ENCODE peak calls at places on chromosomes 5 and 9, in ten cellular contexts. V, H, F, N, P, G, Y, R, W and K are unnamed samples.

GRCh38 chr9:119322137-119322695 is 47.0 kb downstream of the BRINP1 start:
- DNase-seq in V (no peak), H (no peak), F (peak), N (peak), P (no peak), G (no peak), Y (peak), R (peak), W (no peak), K (peak)

GRCh38 chr9:136567651-136568287 is 21.9 kb upstream of the NOTCH1 start:
- DNase-seq in V (peak), H (no peak), F (peak), N (peak), P (no peak), G (no peak), Y (peak), R (peak), W (peak), K (peak)

GRCh38 chr5:99104538-99105132 is 175.8 kb upstream of the CHD1 start:
- DNase-seq in V (peak), H (no peak), F (no peak), N (peak), P (no peak), G (no peak), Y (peak), R (no peak), W (peak), K (peak)

GRCh38 chr5:130528474-130528873 is 624.2 kb downstream of the CHSY3 start:
- DNase-seq in V (peak), H (no peak), F (no peak), N (peak), P (no peak), G (no peak), Y (no peak), R (no peak), W (no peak), K (no peak)

GRCh38 chr5:179791881-179792611 is 1.7 kb upstream of the LTC4S start:
- DNase-seq in V (no peak), H (no peak), F (peak), N (no peak), P (no peak), G (no peak), Y (no peak), R (no peak), W (no peak), K (no peak)

GRCh38 chr5:170603578-170604565 is 100.1 kb downstream of the KCNIP1 start:
- DNase-seq in V (peak), H (no peak), F (no peak), N (peak), P (no peak), G (peak), Y (peak), R (peak), W (peak), K (peak)

GRCh38 chr5:174459832-174460448 is 264.4 kb upstream of the MSX2 start:
- DNase-seq in V (no peak), H (no peak), F (no peak), N (no peak), P (no peak), G (no peak), Y (no peak), R (no peak), W (no peak), K (no peak)

GRCh38 chr5:170362102-170362501 is 27.1 kb downstream of the KCNMB1 start:
- DNase-seq in V (no peak), H (no peak), F (peak), N (no peak), P (no peak), G (no peak), Y (no peak), R (no peak), W (no peak), K (no peak)

GRCh38 chr5:137753227-137753985 is 757 bp downstream of the HNRNPA0 start:
- DNase-seq in V (no peak), H (no peak), F (peak), N (no peak), P (no peak), G (peak), Y (no peak), R (peak), W (no peak), K (peak)

GRCh38 chr9:117411547-117411946 is 3.3 kb downstream of the ASTN2 start:
- DNase-seq in V (peak), H (no peak), F (no peak), N (peak), P (no peak), G (no peak), Y (peak), R (peak), W (no peak), K (peak)